ENCODE peak calls at places on chromosomes 12 and 14, in ten cellular contexts. I is type B pancreatic cell; M is fibroblast of pulmonary artery; S is kidney epithelial cell; T is WERI-Rb-1; B is GM20000; U is Peyer's patch; W is bronchial epithelial cell; G is CD8-positive, alpha-beta T cell; L is sigmoid colon. P is an unnamed sample.
A peak's percentile ranks its signal among the peaks of the same experiment; 100 is the strongest.

GRCh38 chr14:50944647-50945413 is 547 bp upstream of the PYGL start:
- DNase-seq in T (peak; percentile 16), L (peak; percentile 83), G (no peak), I (no peak), M (peak; percentile 55), S (no peak), W (peak; percentile 80), U (peak; percentile 18), B (no peak), P (no peak)

GRCh38 chr12:24719293-24719721 is 229.6 kb downstream of the BCAT1 start:
- DNase-seq in G (no peak), S (peak; percentile 67), I (no peak), L (no peak), U (no peak), T (no peak), M (peak; percentile 51), B (peak; percentile 21), W (peak; percentile 87), P (no peak)

GRCh38 chr14:77124345-77125274 is 17.0 kb downstream of the ZDHHC22 start:
- DNase-seq in L (no peak), G (peak; percentile 73), W (no peak), B (peak; percentile 84), I (no peak), S (no peak), U (peak; percentile 76), T (peak; percentile 71), M (peak; percentile 34), P (peak; percentile 65)

GRCh38 chr14:74048291-74048690 is 29.1 kb downstream of the BBOF1 start:
- DNase-seq in T (no peak), L (no peak), I (no peak), W (peak; percentile 79), S (peak; percentile 25), G (no peak), M (no peak), B (no peak), U (no peak), P (no peak)

GRCh38 chr14:94239416-94239815 is 53.7 kb downstream of the SERPINA10 start:
- DNase-seq in T (no peak), I (no peak), M (no peak), G (no peak), L (no peak), B (no peak), S (no peak), W (no peak), U (no peak), P (no peak)

GRCh38 chr14:33530358-33530757 is 420.5 kb downstream of the EGLN3 start:
- DNase-seq in U (no peak), S (no peak), W (no peak), T (no peak), I (no peak), B (no peak), M (no peak), G (no peak), L (no peak), P (no peak)

GRCh38 chr12:54246011-54246641 is 33.8 kb downstream of the CBX5 start:
- DNase-seq in G (no peak), W (no peak), B (no peak), L (no peak), U (no peak), I (no peak), M (no peak), T (no peak), S (no peak), P (no peak)

GRCh38 chr12:91685917-91686316 is 459.7 kb downstream of the BTG1 start:
- DNase-seq in L (no peak), I (no peak), M (peak; percentile 47), W (peak; percentile 94), S (no peak), T (no peak), U (no peak), G (peak; percentile 9), B (no peak), P (no peak)

GRCh38 chr12:462936-463705 is 3.4 kb downstream of the B4GALNT3 start:
- DNase-seq in W (peak; percentile 85), T (no peak), L (no peak), B (no peak), M (no peak), G (no peak), U (no peak), I (no peak), S (no peak), P (no peak)

GRCh38 chr12:124720019-124720686 is 143.5 kb downstream of the SCARB1 start:
- DNase-seq in S (peak; percentile 86), I (no peak), M (peak; percentile 76), G (no peak), B (no peak), U (no peak), W (peak; percentile 78), L (no peak), T (peak; percentile 83), P (no peak)

GRCh38 chr12:6946920-6947374 is 3.1 kb downstream of the C12orf57 start:
- DNase-seq in S (no peak), W (no peak), U (no peak), M (no peak), T (no peak), I (no peak), L (no peak), B (no peak), G (no peak), P (no peak)

GRCh38 chr12:132239796-132240668 is 89.4 kb downstream of the GALNT9 start:
- DNase-seq in T (no peak), M (no peak), I (no peak), B (no peak), L (peak; percentile 36), S (no peak), W (no peak), G (no peak), U (no peak), P (peak; percentile 12)

GRCh38 chr12:43357141-43357540 is 194.9 kb downstream of the ADAMTS20 start:
- DNase-seq in G (no peak), T (no peak), U (no peak), L (no peak), W (peak; percentile 22), S (no peak), M (peak; percentile 15), B (no peak), I (no peak), P (no peak)

DNA sequence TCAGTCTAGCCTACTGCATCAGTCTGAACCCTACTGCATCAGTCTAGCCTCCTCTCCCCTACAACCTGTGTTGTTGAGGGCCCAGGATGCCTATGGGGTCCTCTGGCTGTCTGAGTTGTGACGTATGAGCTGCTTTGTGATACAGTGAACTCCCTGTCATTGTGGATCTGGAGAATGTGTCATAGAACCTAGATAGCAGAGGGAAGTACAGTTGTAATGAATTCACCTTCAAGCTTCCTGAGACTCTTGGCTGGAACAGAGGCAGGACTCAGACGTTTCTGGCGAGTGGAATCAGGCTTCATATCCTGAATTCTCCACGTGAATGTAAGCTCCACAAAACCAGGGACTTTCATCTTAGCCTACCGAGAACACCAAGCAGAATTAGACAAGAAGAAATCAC is 17.0 kb downstream of the TBK1 start:
- DNase-seq in M (no peak), L (no peak), S (no peak), W (no peak), B (no peak), U (no peak), I (no peak), T (no peak), G (no peak), P (no peak)
- TF ChIP-seq CTCF in M (no peak), L (no peak), S (no peak), W (no peak), B (no peak), U (no peak), I (no peak), T (no peak), G (no peak), P (no peak)

GRCh38 chr12:71138011-71138410 is 19.8 kb downstream of the TSPAN8 start:
- DNase-seq in B (no peak), T (no peak), U (no peak), M (no peak), L (no peak), S (no peak), W (no peak), G (no peak), I (no peak), P (no peak)
- TF ChIP-seq CTCF in B (no peak), T (no peak), U (no peak), M (no peak), L (no peak), S (no peak), W (no peak), G (no peak), I (no peak), P (no peak)

GRCh38 chr14:86780461-86780860 is 1212.5 kb downstream of the GALC start:
- DNase-seq in B (no peak), T (no peak), L (no peak), S (no peak), G (no peak), M (no peak), I (no peak), U (no peak), W (no peak), P (no peak)

GRCh38 chr14:86777950-86778602 is 1214.9 kb downstream of the GALC start:
- DNase-seq in L (no peak), W (peak; percentile 55), S (peak; percentile 38), T (no peak), U (no peak), I (no peak), M (peak; percentile 81), G (no peak), B (no peak), P (no peak)

GRCh38 chr14:86779416-86779815 is 1213.6 kb downstream of the GALC start:
- DNase-seq in U (no peak), T (no peak), M (no peak), G (no peak), B (no peak), I (no peak), L (no peak), S (no peak), W (peak; percentile 37), P (no peak)

GRCh38 chr14:86782092-86782580 is 1210.8 kb downstream of the GALC start:
- DNase-seq in U (no peak), T (no peak), S (no peak), I (no peak), G (no peak), L (no peak), M (no peak), W (no peak), B (no peak), P (no peak)

GRCh38 chr14:86781111-86781510 is 1211.9 kb downstream of the GALC start:
- DNase-seq in U (no peak), S (no peak), I (no peak), L (no peak), B (no peak), W (no peak), M (no peak), T (no peak), G (no peak), P (no peak)
- TF ChIP-seq CTCF in U (no peak), S (no peak), I (no peak), L (no peak), B (no peak), W (no peak), M (no peak), T (no peak), G (no peak), P (no peak)

DNA sequence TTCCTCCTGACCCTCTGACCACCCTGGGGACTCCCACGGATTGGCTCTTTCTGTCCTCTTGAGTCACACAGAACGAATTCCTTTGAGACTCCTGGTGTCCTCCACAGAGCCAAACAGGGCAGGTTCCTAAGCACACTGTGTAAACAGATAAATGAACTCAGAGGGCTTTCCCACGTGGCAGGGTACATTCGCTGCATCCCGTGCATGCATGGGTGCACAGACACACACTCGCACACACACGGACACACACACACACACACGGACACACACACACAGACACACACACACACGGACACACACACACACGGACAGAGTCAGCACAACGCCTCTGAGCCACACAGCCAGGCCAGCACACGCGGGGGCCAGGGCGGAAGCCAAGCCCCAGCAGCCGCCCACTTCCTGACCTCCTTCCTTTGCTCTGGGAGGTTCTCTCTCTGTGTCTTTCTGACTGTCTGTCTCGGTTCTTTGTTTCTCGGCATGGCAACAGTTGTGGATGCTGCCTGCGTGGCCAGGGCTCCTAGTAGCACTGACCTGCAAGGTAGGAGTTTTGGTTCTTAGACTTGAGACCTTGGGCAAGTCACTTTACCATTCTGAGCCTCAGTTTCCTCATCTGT is 706 bp downstream of the CRACR2A start:
- DNase-seq in U (peak; percentile 81), G (peak; percentile 60), S (peak; percentile 58), W (no peak), I (peak; percentile 40), T (no peak), B (peak; percentile 87), M (peak; percentile 37), L (no peak), P (no peak)
- TF ChIP-seq CTCF in U (no peak), G (no peak), S (no peak), W (no peak), I (no peak), T (no peak), B (no peak), M (no peak), L (no peak), P (no peak)

P was measured in glutamatergic neuron.